ENCODE peak calls at places on chromosome 20, in ten cellular contexts. F is A549, V is upper lobe of left lung, A is ovary, D is suprapubic skin, M is tibial nerve, T is K562, H is esophagus muscularis mucosa, Z is transverse colon, S is sigmoid colon. Q is an unnamed sample. For H3K4me1, the result is how much of the 10 kb centered on the place peaks cover.

GRCh38 chr20:16020971-16021370 is 552.3 kb downstream of the KIF16B start:
- DNase-seq in V (no peak), S (no peak), A (no peak), D (no peak), H (no peak), Z (no peak), M (no peak), F (peak), T (no peak), Q (no peak)

GRCh38 chr20:719068-719467 is 43.5 kb upstream of the SCRT2 start:
- DNase-seq in H (no peak), D (no peak), T (no peak), S (no peak), M (no peak), Z (no peak), F (no peak), V (no peak), A (no peak), Q (no peak)

GRCh38 chr20:17652411-17652810 is 29.6 kb downstream of the RRBP1 start:
- DNase-seq in S (peak), D (no peak), A (no peak), H (no peak), M (no peak), F (no peak), Z (no peak), T (no peak), V (no peak), Q (no peak)

GRCh38 chr20:7155794-7156193 is 388.3 kb downstream of the BMP2 start:
- DNase-seq in Z (no peak), S (no peak), D (no peak), M (no peak), F (no peak), H (no peak), T (no peak), A (no peak), V (no peak), Q (no peak)

GRCh38 chr20:62742550-62742949 is 33.9 kb downstream of the NTSR1 start:
- DNase-seq in F (no peak), M (no peak), H (no peak), D (no peak), S (no peak), Z (peak), T (no peak), A (no peak), V (no peak), Q (no peak)

GRCh38 chr20:54625497-54625896 is 150.1 kb downstream of the DOK5 start:
- DNase-seq in H (no peak), F (no peak), V (no peak), M (no peak), S (no peak), Z (no peak), A (no peak), D (no peak), T (no peak), Q (peak)

GRCh38 chr20:57409672-57410397 is 18.6 kb downstream of the RBM38 start:
- DNase-seq in A (no peak), D (no peak), V (no peak), T (peak), H (no peak), Z (no peak), F (no peak), S (no peak), M (no peak), Q (no peak)

GRCh38 chr20:18794428-18794787 is 19.2 kb upstream of the SCP2D1 start:
- DNase-seq in A (no peak), M (no peak), V (no peak), D (no peak), Z (no peak), T (no peak), F (no peak), S (no peak), H (no peak), Q (no peak)

GRCh38 chr20:10171864-10172751 is 46.5 kb upstream of the SNAP25 start:
- DNase-seq in A (peak), F (peak), H (no peak), M (no peak), T (no peak), Z (peak), D (no peak), V (peak), S (peak), Q (peak)

GRCh38 chr20:39822667-39823066 is 860.5 kb downstream of the DHX35 start:
- DNase-seq in F (no peak), V (no peak), A (no peak), S (no peak), H (no peak), M (no peak), D (no peak), Z (no peak), T (no peak), Q (no peak)

GRCh38 chr20:35387334-35387733 is 24.4 kb downstream of the UQCC1 start:
- DNase-seq in S (no peak), A (no peak), Z (no peak), M (no peak), H (no peak), F (no peak), V (no peak), D (no peak), T (no peak), Q (no peak)

GRCh38 chr20:24370911-24371695 is 98.3 kb upstream of the SYNDIG1 start:
- DNase-seq in H (no peak), M (no peak), V (no peak), T (no peak), F (no peak), Z (no peak), A (no peak), S (no peak), D (no peak), Q (no peak)

GRCh38 chr20:48621256-48622078 is 206.3 kb downstream of the PREX1 start:
- DNase-seq in H (no peak), F (peak), D (no peak), Z (peak), V (peak), S (no peak), T (peak), A (no peak), M (no peak), Q (no peak)

GRCh38 chr20:21353236-21353635 is 44.1 kb downstream of the NKX2-4 start:
- DNase-seq in M (no peak), V (no peak), D (no peak), H (no peak), S (no peak), Z (no peak), F (no peak), A (no peak), T (no peak), Q (no peak)

GRCh38 chr20:3631534-3631933 is 31.7 kb downstream of the GFRA4 start:
- DNase-seq in V (no peak), M (no peak), F (no peak), Z (no peak), H (no peak), D (no peak), A (no peak), S (no peak), T (no peak), Q (no peak)

GRCh38 chr20:31677553-31678260 is 40.0 kb downstream of the COX4I2 start:
- DNase-seq in V (no peak), Z (no peak), D (no peak), H (no peak), M (no peak), F (no peak), T (no peak), S (no peak), A (no peak), Q (no peak)
- H3K4me1 ChIP-seq in V (half or more), Z (under half), D (half or more), H (half or more), M (half or more), F (half or more), T (half or more), S (under half), A (under half), Q (half or more)

GRCh38 chr20:23164176-23164601 is 78.1 kb upstream of the CD93 start:
- DNase-seq in H (peak), A (no peak), T (no peak), M (no peak), Z (peak), S (peak), V (peak), D (no peak), F (no peak), Q (peak)

GRCh38 chr20:23166563-23166962 is 80.4 kb upstream of the CD93 start:
- DNase-seq in D (no peak), V (no peak), Z (no peak), T (no peak), M (no peak), A (no peak), S (no peak), F (no peak), H (peak), Q (no peak)

GRCh38 chr20:23163562-23163961 is 77.4 kb upstream of the CD93 start:
- DNase-seq in Z (no peak), V (no peak), A (no peak), H (peak), T (no peak), S (no peak), D (no peak), F (no peak), M (no peak), Q (no peak)

GRCh38 chr20:23165964-23166363 is 79.8 kb upstream of the CD93 start:
- DNase-seq in D (no peak), M (no peak), H (no peak), Z (no peak), F (no peak), A (no peak), V (no peak), S (no peak), T (no peak), Q (no peak)

DNA sequence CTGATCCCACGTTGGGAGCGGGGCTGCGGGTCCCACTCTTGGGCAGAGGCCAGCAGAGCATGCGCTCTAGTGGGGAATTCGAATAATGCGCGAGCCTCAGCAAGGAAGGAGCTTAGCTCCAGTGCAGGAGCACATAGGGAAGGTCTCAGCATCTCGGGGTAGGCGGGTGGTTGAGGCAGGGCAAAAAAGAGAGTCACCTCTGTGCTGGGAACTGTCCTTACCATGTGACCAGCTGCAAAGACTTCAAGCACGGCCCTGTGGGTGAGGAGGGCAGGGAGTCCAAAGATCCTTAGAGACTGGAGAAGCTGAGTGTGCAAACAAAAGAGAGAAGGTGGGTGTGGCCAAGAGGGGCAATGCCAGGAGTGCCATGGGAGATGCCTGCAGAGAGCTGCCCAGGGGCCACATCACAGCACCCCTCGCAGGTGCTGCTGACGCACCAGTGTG is 79.2 kb upstream of the CD93 start:
- DNase-seq in F (no peak), H (no peak), Z (peak), V (no peak), A (no peak), M (no peak), T (peak), D (no peak), S (no peak), Q (peak)
- TF ChIP-seq EP300 in F (no peak), H (no peak), Z (no peak), V (no peak), A (no peak), M (no peak), T (no peak), D (no peak), S (no peak), Q (no peak)

DNA sequence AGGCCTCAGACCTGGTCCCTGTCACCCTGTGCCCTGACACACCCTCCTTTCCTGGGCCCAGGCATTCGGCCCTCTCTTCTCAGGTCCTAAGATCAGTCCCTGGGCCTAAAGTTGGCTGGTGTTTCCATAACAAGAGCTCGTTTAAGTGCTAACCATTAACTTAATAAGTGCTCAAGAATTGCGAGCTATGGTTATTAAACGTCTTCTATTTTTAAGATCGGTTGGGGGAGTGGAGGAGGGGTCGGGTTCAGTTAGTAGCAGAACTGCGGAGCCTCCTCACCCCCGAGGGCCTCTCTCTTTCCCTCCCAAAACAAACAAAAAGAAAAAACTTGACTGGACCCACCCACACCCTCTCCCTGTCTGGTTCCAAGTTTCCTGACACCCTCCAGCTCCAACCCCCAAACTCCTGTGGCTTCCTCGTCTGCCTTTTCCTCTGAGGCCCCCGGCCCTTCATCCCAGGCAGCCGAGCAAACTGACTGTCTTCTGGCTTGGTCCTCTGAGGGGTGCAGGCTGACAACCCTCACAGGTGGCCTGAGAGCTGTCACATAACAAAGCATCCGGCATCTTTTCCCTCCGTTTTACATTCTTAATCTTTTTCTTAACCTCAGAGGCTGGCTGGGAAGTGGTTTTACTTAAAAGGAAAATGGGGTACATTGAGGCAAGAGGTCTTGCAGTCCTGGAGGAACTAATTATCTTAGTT is 2.0 kb downstream of the STK35 start:
- DNase-seq in F (no peak), V (no peak), M (no peak), S (no peak), T (no peak), D (no peak), H (no peak), Z (no peak), A (no peak), Q (no peak)
- H3K4me1 ChIP-seq in F (under half), V (under half), M (under half), S (under half), T (under half), D (half or more), H (half or more), Z (under half), A (under half), Q (half or more)

DNA sequence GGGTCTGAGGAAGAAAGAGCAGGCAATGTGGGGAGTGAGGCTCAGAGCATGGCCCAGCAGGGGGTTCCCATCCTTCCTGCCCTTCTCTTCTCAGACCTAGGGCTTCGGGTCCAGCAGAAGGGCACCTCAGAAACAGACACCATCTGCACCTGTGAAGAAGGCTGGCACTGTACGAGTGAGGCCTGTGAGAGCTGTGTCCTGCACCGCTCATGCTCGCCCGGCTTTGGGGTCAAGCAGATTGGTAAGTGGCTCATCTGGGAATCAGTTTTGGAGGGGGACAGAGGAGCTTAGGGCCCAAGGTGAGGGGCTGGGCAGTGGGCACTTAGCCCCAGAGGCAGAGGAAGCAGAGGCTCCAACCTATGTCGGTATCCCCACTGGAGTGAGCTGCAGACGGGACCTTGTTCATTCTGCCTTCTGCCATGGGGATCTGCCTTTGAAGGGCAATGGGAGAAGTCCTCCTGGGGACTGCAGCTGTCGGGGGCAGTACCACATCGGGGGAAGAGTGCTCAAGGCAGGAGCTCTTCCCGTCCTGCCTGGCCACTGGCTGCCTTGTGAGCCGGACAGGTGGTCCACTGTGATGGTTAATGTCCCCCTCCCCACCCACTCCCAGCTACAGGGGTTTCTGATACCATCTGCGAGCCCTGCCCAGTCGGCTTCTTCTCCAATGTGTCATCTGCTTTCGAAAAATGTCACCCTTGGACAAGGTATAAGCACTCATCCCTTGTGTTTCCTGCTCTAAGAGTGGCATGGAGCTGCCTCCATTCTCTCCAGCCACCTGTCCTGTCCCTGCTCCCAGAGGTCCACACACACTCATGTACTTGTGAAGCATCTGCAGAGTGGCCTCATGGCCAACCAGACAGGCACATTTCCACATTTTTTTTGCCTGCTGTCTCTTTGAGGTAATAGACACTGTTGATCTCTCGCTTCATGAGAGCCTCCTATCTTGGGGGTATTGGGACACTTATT is 4.7 kb downstream of the CD40 start:
- DNase-seq in Z (no peak), S (no peak), M (no peak), T (no peak), F (no peak), A (no peak), H (no peak), D (peak), V (no peak), Q (peak)
- TF ChIP-seq EP300 in Z (no peak), S (no peak), M (no peak), T (no peak), F (no peak), A (no peak), H (no peak), D (no peak), V (no peak), Q (no peak)

DNA sequence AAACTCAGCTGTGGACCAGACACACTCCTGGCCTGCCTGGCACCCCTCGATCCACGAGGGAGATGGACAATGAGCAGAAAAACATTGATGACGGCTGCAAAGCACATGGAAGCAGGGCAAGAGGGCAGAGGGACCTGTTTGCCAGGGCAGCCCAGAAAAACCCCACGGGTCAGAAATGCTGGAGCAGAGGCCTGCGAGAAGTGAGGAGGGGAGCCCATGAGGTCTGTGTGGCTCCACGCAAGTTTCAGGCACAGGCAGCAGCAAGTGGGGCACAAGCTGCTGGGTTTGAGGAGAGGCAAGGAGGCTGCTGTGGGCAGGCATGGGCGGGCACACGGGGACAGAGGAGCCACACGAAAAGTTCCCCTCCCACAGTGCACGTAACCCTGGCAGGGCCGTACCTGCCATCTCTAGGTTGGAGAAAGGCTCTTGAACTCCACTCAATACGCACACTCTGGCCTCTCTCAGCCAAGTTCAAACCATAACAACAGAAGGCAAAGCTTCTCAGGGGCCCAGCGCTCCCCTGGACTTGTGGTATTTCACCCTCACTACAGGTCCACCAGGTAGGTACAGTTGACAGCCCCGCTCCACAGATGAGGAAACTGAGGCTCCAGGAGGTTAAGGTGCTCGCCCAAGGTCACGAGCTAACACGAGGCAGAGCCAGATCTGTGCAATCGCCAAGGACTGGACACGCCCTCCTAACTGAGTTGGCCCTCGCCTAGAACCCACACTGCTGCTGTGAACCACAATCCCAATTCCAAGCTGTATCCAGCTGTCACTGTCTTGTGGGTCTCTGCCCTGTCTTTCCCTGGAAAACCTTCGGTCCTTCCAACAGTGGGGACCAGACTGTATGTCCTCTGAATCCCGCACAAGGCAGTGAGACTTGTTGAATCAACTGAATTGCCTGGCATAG is 108.2 kb downstream of the NOL4L start:
- DNase-seq in D (no peak), Z (no peak), M (no peak), H (no peak), F (no peak), V (no peak), A (no peak), S (peak), T (no peak), Q (no peak)
- H3K4me1 ChIP-seq in D (half or more), Z (half or more), M (half or more), H (half or more), F (half or more), V (half or more), A (under half), S (under half), T (half or more), Q (half or more)

GRCh38 chr20:63957690-63958441 is 1.6 kb upstream of the UCKL1 start:
- DNase-seq in F (no peak), T (peak), D (no peak), V (peak), A (no peak), M (no peak), Z (peak), H (no peak), S (no peak), Q (peak)
- TF ChIP-seq EP300 in F (no peak), T (no peak), D (no peak), V (no peak), A (no peak), M (no peak), Z (no peak), H (no peak), S (no peak), Q (no peak)

GRCh38 chr20:23150304-23151007 is 64.3 kb upstream of the CD93 start:
- DNase-seq in M (no peak), S (peak), Z (no peak), H (no peak), D (no peak), V (no peak), A (no peak), F (no peak), T (no peak), Q (peak)

GRCh38 chr20:23152902-23153301 is 66.8 kb upstream of the CD93 start:
- DNase-seq in T (no peak), H (peak), F (no peak), A (no peak), V (no peak), M (no peak), S (no peak), D (no peak), Z (no peak), Q (no peak)

GRCh38 chr20:23152308-23152892 is 66.3 kb upstream of the CD93 start:
- DNase-seq in T (peak), Z (peak), H (peak), A (peak), V (no peak), F (no peak), S (peak), D (peak), M (no peak), Q (peak)

GRCh38 chr20:23151008-23151703 is 65.0 kb upstream of the CD93 start:
- DNase-seq in Z (no peak), A (no peak), T (no peak), H (no peak), S (no peak), D (peak), F (no peak), M (no peak), V (no peak), Q (peak)

DNA sequence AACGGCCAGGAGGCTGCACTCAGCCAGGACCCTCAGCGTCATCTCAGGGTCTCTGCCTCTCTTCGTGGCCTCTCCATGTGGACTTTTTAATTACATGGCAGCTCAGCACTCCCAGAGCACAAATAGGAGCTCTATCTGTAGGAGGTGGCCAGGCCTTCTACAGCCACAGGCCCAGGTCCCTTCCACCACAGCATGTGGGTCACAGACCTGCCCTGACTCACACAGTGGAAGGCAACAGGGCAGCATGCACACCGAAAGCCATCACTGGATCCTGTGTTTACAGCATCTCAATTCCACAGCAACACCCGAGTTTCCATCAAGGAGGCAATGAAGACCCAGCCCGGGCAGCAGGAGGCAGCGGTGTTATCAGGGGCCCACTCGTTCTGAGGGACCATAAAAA is 65.8 kb upstream of the CD93 start:
- DNase-seq in V (no peak), A (no peak), M (no peak), S (no peak), H (no peak), T (no peak), Z (no peak), F (no peak), D (no peak), Q (peak)
- H3K4me1 ChIP-seq in V (half or more), A (under half), M (under half), S (under half), H (half or more), T (half or more), Z (under half), F (under half), D (half or more), Q (under half)

GRCh38 chr20:36572701-36573102 is 695 bp upstream of the TGIF2 start:
- DNase-seq in F (no peak), H (no peak), V (no peak), T (peak), D (no peak), S (no peak), A (no peak), Z (peak), M (no peak), Q (peak)
- TF ChIP-seq EP300 in F (no peak), H (no peak), V (no peak), T (no peak), D (no peak), S (no peak), A (no peak), Z (no peak), M (no peak), Q (no peak)